ENCODE peak calls at places on chromosomes 11 and 22, in ten cellular contexts. Y is lung, B is fibroblast of lung, D is cardiac muscle cell, O is heart left ventricle, F is IMR-90, U is A549, L is GM12878, C is pancreas, G is colonic mucosa. X is an unnamed sample.

GRCh38 chr11:12752868-12753267 is 78.6 kb downstream of the TEAD1 start:
- DNase-seq in G (no peak), D (no peak), L (no peak), U (no peak), Y (no peak), O (no peak), F (no peak), C (no peak), B (no peak), X (no peak)

GRCh38 chr11:2892215-2893020 is 6.8 kb upstream of the CDKN1C start:
- DNase-seq in F (peak; percentile 50), Y (peak; percentile 58), U (peak; percentile 74), L (no peak), O (peak; percentile 63), B (peak; percentile 40), G (peak; percentile 72), C (no peak), D (peak; percentile 74), X (peak; percentile 54)

GRCh38 chr22:27377901-27378300 is 423.7 kb downstream of the MN1 start:
- DNase-seq in C (peak; percentile 96), Y (peak; percentile 51), F (no peak), B (peak; percentile 18), G (peak; percentile 49), O (no peak), D (peak; percentile 28), L (no peak), U (no peak), X (no peak)

GRCh38 chr22:50604256-50604580 is 3.6 kb downstream of the MAPK8IP2 start:
- DNase-seq in C (peak; percentile 1), F (no peak), G (no peak), D (no peak), U (no peak), Y (no peak), L (no peak), B (no peak), O (no peak), X (no peak)

GRCh38 chr11:133681901-133682300 is 149.6 kb upstream of the OPCML start:
- DNase-seq in L (no peak), F (no peak), O (no peak), G (no peak), Y (no peak), C (no peak), B (no peak), U (no peak), D (no peak), X (no peak)

GRCh38 chr11:43268786-43269185 is 43.0 kb upstream of the API5 start:
- DNase-seq in Y (no peak), O (no peak), G (no peak), U (no peak), B (no peak), F (no peak), D (no peak), C (no peak), L (no peak), X (no peak)

GRCh38 chr11:70637186-70637800 is 239.0 kb downstream of the CTTN start:
- DNase-seq in L (no peak), D (no peak), B (no peak), G (no peak), U (no peak), O (no peak), Y (no peak), C (no peak), F (no peak), X (no peak)

GRCh38 chr22:28072066-28072465 is 153.0 kb upstream of the PITPNB start:
- DNase-seq in U (no peak), B (peak; percentile 47), G (no peak), Y (no peak), F (peak; percentile 44), C (no peak), L (no peak), O (no peak), D (no peak), X (no peak)

GRCh38 chr22:21719024-21719423 is 16.6 kb downstream of the YPEL1 start:
- DNase-seq in L (no peak), B (no peak), U (no peak), O (no peak), Y (no peak), F (no peak), G (no peak), D (no peak), C (no peak), X (no peak)

GRCh38 chr11:67493548-67494370 is 10.9 kb downstream of the AIP start:
- DNase-seq in O (no peak), F (no peak), Y (no peak), G (no peak), D (no peak), B (no peak), U (no peak), C (no peak), L (no peak), X (no peak)

GRCh38 chr22:49638788-49639187 is 188.9 kb downstream of the BRD1 start:
- DNase-seq in O (no peak), U (no peak), L (no peak), G (no peak), B (peak; percentile 43), D (no peak), C (no peak), Y (no peak), F (no peak), X (no peak)

DNA sequence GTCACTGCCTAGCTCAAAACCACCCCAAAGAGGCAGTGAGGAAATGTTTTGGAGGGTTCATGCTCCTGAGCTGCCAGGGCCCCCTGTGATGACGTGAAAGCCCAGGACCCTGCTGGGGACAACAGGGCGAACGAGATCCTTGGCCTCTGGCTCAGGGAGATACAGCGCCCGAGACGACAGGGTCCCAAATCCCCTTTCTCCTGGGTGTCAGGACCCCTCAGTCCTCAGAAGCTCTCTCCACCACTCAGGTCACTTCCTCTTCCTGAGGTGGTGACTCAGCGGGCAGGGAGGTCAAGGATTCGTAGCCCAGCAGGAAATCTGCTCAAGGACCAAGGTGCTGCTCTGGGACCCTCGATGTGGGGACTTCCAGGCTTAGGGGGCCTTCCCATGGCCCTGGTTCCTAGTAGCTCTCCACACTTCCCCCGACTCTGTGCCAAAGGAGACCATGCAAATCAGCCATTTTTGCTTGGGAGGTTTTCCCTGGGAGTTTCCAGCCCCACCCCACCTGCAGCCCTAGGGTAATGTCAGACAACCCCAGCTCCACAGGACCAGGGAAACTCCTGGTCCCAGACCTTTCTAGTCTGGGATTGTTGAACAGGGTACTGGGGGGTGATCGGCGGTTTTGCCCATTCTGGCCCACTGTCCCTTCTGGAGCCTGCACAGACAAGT is 12.8 kb downstream of the BCL9L start:
- DNase-seq in F (peak; percentile 24), G (peak; percentile 66), C (no peak), L (peak; percentile 43), Y (no peak), U (no peak), O (no peak), D (no peak), B (peak; percentile 31), X (no peak)
- H3K4me1 ChIP-seq in F (peaks cover 65% of the 10 kb centered on the region), G (peaks cover 68% of the 10 kb centered on the region), C (peaks cover 89% of the 10 kb centered on the region), L (peaks cover 51% of the 10 kb centered on the region), Y (peaks cover 66% of the 10 kb centered on the region), U (peaks cover 83% of the 10 kb centered on the region), O (peaks cover 87% of the 10 kb centered on the region), D (peaks cover 90% of the 10 kb centered on the region), B (peaks cover 78% of the 10 kb centered on the region), X (peaks cover 100% of the 10 kb centered on the region)

GRCh38 chr11:17354070-17354924 is 2.7 kb downstream of the NCR3LG1 start:
- DNase-seq in C (peak; percentile 58), L (peak; percentile 25), F (peak; percentile 79), U (peak; percentile 84), D (peak; percentile 83), B (peak; percentile 55), G (peak; percentile 91), O (peak; percentile 35), Y (peak; percentile 74), X (no peak)
- H3K27ac ChIP-seq in C (peak overlapping the region; percentile 49), L (no peak overlapping the region), F (no peak overlapping the region), U (peak overlapping the region; percentile 86), D (peak overlapping the region; percentile 23), B (peak overlapping the region; percentile 85), G (peak overlapping the region; percentile 78), O (no peak overlapping the region), Y (no peak overlapping the region), X (peak overlapping the region; percentile 85)

DNA sequence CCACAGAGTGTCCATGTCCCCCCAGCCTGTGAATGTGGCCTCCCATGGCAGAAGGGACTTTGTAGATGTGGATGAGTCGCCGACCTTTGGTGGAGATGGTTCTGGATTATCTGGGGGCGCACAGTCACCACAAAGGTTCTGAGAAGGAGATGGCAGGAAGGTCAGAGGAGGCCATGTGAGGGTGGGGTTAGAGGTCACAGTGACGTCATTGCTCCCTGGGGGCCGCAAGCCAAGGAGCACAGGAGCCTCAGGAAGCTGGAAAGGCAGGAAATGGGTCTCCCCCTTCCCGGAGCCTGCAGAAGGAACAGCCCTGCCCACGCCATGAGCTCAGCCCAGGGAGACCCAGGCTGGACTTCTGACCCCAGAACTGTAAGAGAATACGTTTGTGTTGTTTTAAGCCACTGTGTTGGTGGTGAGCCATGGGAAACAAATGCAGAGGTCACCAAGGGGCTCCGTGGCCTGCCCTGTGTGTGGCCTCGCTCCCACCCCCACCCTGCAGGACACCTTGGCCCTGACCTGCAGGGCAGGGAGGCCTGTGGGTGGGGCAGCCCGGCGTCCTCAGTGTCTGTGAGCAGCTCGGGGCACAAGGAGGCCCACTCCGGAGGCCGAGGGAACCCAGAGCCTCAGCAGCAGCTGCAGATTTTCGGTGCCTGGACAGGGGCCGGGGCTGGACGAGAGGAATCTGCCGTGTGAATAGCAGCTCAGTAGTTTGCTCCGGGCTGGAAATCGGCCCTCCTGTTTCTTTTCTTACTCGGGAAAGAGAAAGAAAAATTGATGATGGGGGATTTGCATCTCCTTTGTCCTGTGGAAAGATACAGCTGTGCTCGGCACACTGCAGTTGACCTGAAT is 32.1 kb downstream of the GRAMD4 start:
- DNase-seq in C (no peak), F (peak; percentile 28), B (peak; percentile 22), D (peak; percentile 59), O (peak; percentile 82), G (no peak), Y (no peak), U (no peak), L (no peak), X (peak; percentile 56)
- TF ChIP-seq CTCF in C (no peak), F (no peak), B (peak; percentile 5), D (no peak), O (no peak), G (no peak), Y (no peak), U (no peak), L (no peak), X (peak; percentile 8)

GRCh38 chr11:11141019-11141418 is 212.0 kb downstream of the CSNK2A3 start:
- DNase-seq in C (no peak), B (no peak), Y (no peak), F (no peak), U (no peak), L (no peak), O (no peak), D (no peak), G (no peak), X (no peak)

GRCh38 chr11:11142359-11142758 is 210.7 kb downstream of the CSNK2A3 start:
- DNase-seq in G (no peak), O (no peak), C (no peak), Y (no peak), L (no peak), D (no peak), F (no peak), U (no peak), B (no peak), X (no peak)

GRCh38 chr11:11143849-11144248 is 209.2 kb downstream of the CSNK2A3 start:
- DNase-seq in L (no peak), C (no peak), G (no peak), Y (no peak), B (no peak), U (no peak), F (no peak), D (no peak), O (no peak), X (no peak)

GRCh38 chr11:11137339-11137738 is 215.7 kb downstream of the CSNK2A3 start:
- DNase-seq in D (no peak), G (no peak), O (no peak), B (no peak), C (no peak), L (no peak), U (no peak), F (no peak), Y (no peak), X (no peak)

GRCh38 chr11:11140510-11140909 is 212.5 kb downstream of the CSNK2A3 start:
- DNase-seq in O (no peak), U (no peak), F (no peak), G (no peak), Y (no peak), D (no peak), B (no peak), C (no peak), L (no peak), X (no peak)
- H3K4me1 ChIP-seq in O (no peaks in the 10 kb centered on the region), U (no peaks in the 10 kb centered on the region), F (no peaks in the 10 kb centered on the region), G (no peaks in the 10 kb centered on the region), Y (no peaks in the 10 kb centered on the region), D (no peaks in the 10 kb centered on the region), B (no peaks in the 10 kb centered on the region), C (no peaks in the 10 kb centered on the region), L (no peaks in the 10 kb centered on the region), X (peaks cover 8% of the 10 kb centered on the region)

X was measured in left ventricle myocardium inferior.